ENCODE peak calls at places on chromosomes 11 and 22, in eight cellular contexts. X, K, C, H, Y, A, P and B are unnamed samples.

GRCh38 chr11:126082251-126083109 is 19.8 kb upstream of the CDON start:
- DNase-seq in C (no peak), X (no peak), Y (no peak), P (no peak), H (no peak), A (no peak), K (no peak), B (no peak)

GRCh38 chr22:48940266-48940987 is 887.2 kb downstream of the BRD1 start:
- DNase-seq in C (no peak), K (no peak), X (no peak), P (peak), A (no peak), Y (no peak), H (peak), B (no peak)

GRCh38 chr11:1757861-1758610 is 5.7 kb downstream of the CTSD start:
- DNase-seq in Y (no peak), H (no peak), C (no peak), K (no peak), X (no peak), P (peak), A (peak), B (no peak)

GRCh38 chr11:35943294-35943693 is 568 bp upstream of the LDLRAD3 start:
- DNase-seq in C (no peak), P (no peak), X (no peak), K (no peak), H (no peak), A (no peak), Y (no peak), B (no peak)

GRCh38 chr11:131888230-131888826 is 517.9 kb downstream of the NTM start:
- DNase-seq in H (no peak), C (peak), X (no peak), Y (peak), K (peak), A (no peak), P (no peak), B (peak)

GRCh38 chr11:36469063-36469462 is 41.0 kb downstream of the TRAF6 start:
- DNase-seq in C (no peak), H (no peak), K (no peak), P (no peak), A (no peak), X (peak), Y (no peak), B (peak)

GRCh38 chr22:48188211-48188845 is 1425.9 kb downstream of the TBC1D22A start:
- DNase-seq in Y (no peak), C (no peak), H (no peak), K (no peak), A (no peak), X (peak), P (no peak), B (no peak)

GRCh38 chr11:102012946-102013345 is 34.3 kb upstream of the CFAP300 start:
- DNase-seq in C (no peak), P (no peak), A (no peak), X (no peak), H (no peak), K (no peak), Y (no peak), B (no peak)

GRCh38 chr22:26409705-26410376 is 19.2 kb upstream of the ASPHD2 start:
- DNase-seq in H (no peak), Y (no peak), P (no peak), C (no peak), X (no peak), K (no peak), A (no peak), B (no peak)

GRCh38 chr22:32518848-32519247 is 44.2 kb downstream of the FBXO7 start:
- DNase-seq in X (peak), H (no peak), A (no peak), P (no peak), Y (no peak), K (no peak), C (no peak), B (no peak)

GRCh38 chr11:64745219-64745522 is 1.2 kb upstream of the RASGRP2 start:
- DNase-seq in H (peak), X (no peak), Y (no peak), A (peak), C (no peak), P (peak), K (no peak), B (no peak)

GRCh38 chr11:114202011-114202609 is 94.1 kb upstream of the NNMT start:
- DNase-seq in A (no peak), H (no peak), C (no peak), Y (no peak), K (no peak), P (no peak), X (peak), B (no peak)

GRCh38 chr11:120578591-120579154 is 67.1 kb downstream of the GRIK4 start:
- DNase-seq in Y (no peak), P (no peak), A (no peak), H (no peak), K (no peak), C (no peak), X (no peak), B (no peak)

GRCh38 chr22:23282089-23282501 is 101.8 kb downstream of the BCR start:
- DNase-seq in K (peak), C (peak), Y (peak), P (no peak), H (peak), X (no peak), A (peak), B (peak)

GRCh38 chr11:76972051-76972450 is 62.1 kb upstream of the B3GNT6 start:
- DNase-seq in H (no peak), X (no peak), C (no peak), P (no peak), A (no peak), Y (no peak), K (no peak), B (no peak)

GRCh38 chr11:11628651-11629050 is 6.8 kb upstream of the GALNT18 start:
- DNase-seq in C (no peak), A (no peak), K (no peak), H (no peak), P (no peak), X (no peak), Y (no peak), B (no peak)

GRCh38 chr11:100151944-100152343 is 535.1 kb upstream of the ARHGAP42 start:
- DNase-seq in X (no peak), K (no peak), Y (no peak), P (no peak), C (no peak), A (no peak), H (no peak), B (no peak)

GRCh38 chr11:7688238-7688826 is 15.0 kb upstream of the CYB5R2 start:
- DNase-seq in A (no peak), C (peak), Y (peak), P (no peak), H (no peak), X (peak), K (no peak), B (peak)

GRCh38 chr11:122451911-122452310 is 203.6 kb upstream of the UBASH3B start:
- DNase-seq in Y (no peak), K (no peak), H (no peak), P (no peak), C (no peak), A (no peak), X (no peak), B (no peak)

GRCh38 chr11:27460571-27460970 is 12.0 kb downstream of the LGR4 start:
- DNase-seq in Y (no peak), C (no peak), P (no peak), H (no peak), K (no peak), A (peak), X (no peak), B (no peak)
- TF ChIP-seq CTCF in Y (no peak), C (no peak), P (no peak), H (no peak), K (no peak), A (no peak), X (no peak), B (no peak)

GRCh38 chr22:46671824-46672432 is 51.7 kb downstream of the GRAMD4 start:
- DNase-seq in Y (no peak), A (no peak), K (no peak), C (no peak), P (no peak), X (no peak), H (no peak), B (no peak)

GRCh38 chr22:46673205-46673604 is 53.0 kb downstream of the GRAMD4 start:
- DNase-seq in H (no peak), C (peak), X (no peak), A (no peak), P (no peak), Y (no peak), K (no peak), B (no peak)

GRCh38 chr22:46673677-46674236 is 53.6 kb downstream of the GRAMD4 start:
- DNase-seq in Y (no peak), X (no peak), P (no peak), K (no peak), A (no peak), H (no peak), C (no peak), B (no peak)

GRCh38 chr22:46674367-46674781 is 54.2 kb downstream of the GRAMD4 start:
- DNase-seq in P (peak), H (peak), X (no peak), Y (no peak), K (no peak), A (peak), C (no peak), B (no peak)

GRCh38 chr22:46672731-46673130 is 52.5 kb downstream of the GRAMD4 start:
- DNase-seq in K (no peak), P (no peak), Y (no peak), A (no peak), X (no peak), C (peak), H (no peak), B (no peak)
- H3K4me3 ChIP-seq in K (no peak), P (no peak), Y (no peak), A (no peak), X (no peak), C (no peak), H (no peak), B (no peak)

GRCh38 chr22:17873116-17873515 is 98.8 kb upstream of the BID start:
- DNase-seq in C (no peak), A (no peak), Y (no peak), H (no peak), P (no peak), X (no peak), K (no peak), B (no peak)
- TF ChIP-seq CTCF in C (no peak), A (no peak), Y (no peak), H (no peak), P (no peak), X (no peak), K (no peak), B (no peak)

DNA sequence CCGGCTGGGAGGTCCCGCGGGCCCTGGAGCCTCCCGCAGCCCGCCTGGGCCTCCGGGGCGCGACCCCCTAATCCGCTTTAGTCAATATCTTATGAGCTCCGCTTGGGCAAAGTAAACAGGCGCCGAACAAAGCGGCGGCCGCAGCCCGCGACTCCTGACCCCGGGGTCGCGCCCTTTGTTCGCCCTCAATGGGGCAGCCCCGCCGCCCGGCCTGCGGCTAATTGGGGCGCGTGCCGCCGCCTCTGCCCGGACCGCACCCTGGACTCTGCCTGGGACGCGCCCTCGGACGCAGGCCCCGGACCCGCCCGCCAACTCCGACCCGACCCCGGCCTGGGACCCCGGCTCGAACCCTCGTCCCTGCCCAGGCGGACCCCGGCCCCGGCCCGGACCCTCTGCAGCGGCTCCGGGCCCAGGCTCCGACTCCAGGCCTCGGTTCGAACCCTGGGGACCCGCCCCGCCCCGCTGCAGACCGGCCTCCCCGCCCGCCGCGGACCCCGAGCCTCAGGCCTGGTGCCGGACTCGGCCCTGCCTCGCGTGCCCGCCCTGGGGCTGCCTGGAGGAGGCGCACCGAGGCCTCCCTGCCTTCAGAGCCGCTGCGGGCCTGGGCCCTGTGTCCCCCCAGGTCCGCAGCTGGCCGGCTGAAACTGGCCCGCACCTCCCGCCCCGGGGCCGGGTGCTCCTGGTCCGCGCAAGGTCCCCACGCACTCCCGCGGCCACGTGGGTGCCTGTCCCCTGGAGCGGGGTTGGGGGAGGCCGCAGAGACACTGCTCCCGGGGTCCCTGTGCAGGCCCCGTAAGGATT is 84.7 kb upstream of the WNT7B start:
- DNase-seq in C (no peak), P (no peak), A (no peak), H (no peak), Y (no peak), X (no peak), K (no peak), B (no peak)
- H3K4me3 ChIP-seq in C (no peak), P (no peak), A (no peak), H (no peak), Y (no peak), X (no peak), K (no peak), B (no peak)

DNA sequence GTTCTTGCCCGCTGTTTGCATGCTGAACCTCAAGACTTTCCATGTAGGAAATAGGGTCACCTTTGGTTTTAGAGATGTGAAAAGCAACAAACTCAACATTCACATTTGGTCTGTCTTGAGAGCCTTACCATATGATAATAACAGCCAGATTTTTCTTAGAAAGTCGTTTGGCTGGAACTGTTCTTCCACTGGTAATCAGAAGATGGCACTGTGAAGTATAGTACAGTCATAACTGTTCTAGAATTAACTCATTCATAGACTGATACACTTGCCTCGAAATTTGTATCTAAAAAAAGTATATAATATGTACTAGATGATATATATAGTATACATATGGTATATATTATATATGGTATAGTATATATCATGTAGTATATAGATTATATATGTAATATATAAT is 12.3 kb downstream of the LUZP2 start:
- DNase-seq in X (no peak), H (no peak), A (no peak), Y (peak), C (no peak), P (no peak), K (no peak), B (peak)
- TF ChIP-seq CTCF in X (no peak), H (no peak), A (no peak), Y (peak), C (no peak), P (no peak), K (no peak), B (peak)

GRCh38 chr11:5369793-5370192 is 13.8 kb upstream of the OR51M1 start:
- DNase-seq in A (no peak), C (peak), K (no peak), X (no peak), H (no peak), P (no peak), Y (peak), B (peak)

GRCh38 chr11:5364214-5364613 is 12.9 kb downstream of the OR51B6 start:
- DNase-seq in Y (peak), C (peak), H (no peak), K (no peak), A (no peak), P (no peak), X (no peak), B (peak)

GRCh38 chr11:5367461-5368074 is 16.0 kb upstream of the OR51M1 start:
- DNase-seq in K (no peak), X (no peak), H (no peak), Y (peak), P (no peak), A (no peak), C (peak), B (peak)

GRCh38 chr11:5366856-5367255 is 15.5 kb downstream of the OR51B6 start:
- DNase-seq in X (no peak), K (no peak), Y (peak), A (no peak), H (no peak), P (no peak), C (peak), B (peak)

GRCh38 chr11:5368502-5369043 is 15.0 kb upstream of the OR51M1 start:
- DNase-seq in X (no peak), H (no peak), C (no peak), P (no peak), K (no peak), Y (no peak), A (no peak), B (no peak)
- H3K4me3 ChIP-seq in X (no peak), H (no peak), C (no peak), P (no peak), K (no peak), Y (no peak), A (no peak), B (no peak)

DNA sequence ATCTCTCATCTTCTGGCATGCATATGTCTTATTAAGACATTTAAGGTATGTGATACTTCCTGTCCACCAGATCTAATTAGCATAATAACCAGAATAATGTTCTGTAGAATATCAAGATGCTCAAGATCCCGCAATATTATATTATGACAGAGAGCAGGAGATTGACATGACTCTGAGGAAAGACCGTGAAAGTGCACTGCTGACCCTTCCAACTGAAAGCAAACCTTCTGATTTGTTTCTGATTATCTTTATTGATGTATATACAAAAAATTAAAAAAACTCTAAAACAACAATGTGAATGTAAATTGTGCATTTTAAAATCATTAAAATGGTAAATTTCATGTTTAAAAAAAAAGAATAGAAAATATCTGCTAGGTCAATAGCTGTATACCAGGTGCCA is 184.4 kb upstream of the TMEM45B start:
- DNase-seq in K (no peak), P (no peak), X (no peak), H (no peak), C (no peak), A (no peak), Y (no peak), B (no peak)
- TF ChIP-seq CTCF in K (no peak), P (no peak), X (no peak), H (no peak), C (no peak), A (no peak), Y (no peak), B (no peak)

GRCh38 chr11:117199916-117200812 is 994 bp downstream of the TAGLN start:
- DNase-seq in A (no peak), H (no peak), X (no peak), K (no peak), P (no peak), Y (no peak), C (no peak), B (no peak)

GRCh38 chr11:117198613-117199012 is 557 bp upstream of the TAGLN start:
- DNase-seq in Y (no peak), X (no peak), C (no peak), A (no peak), P (no peak), K (no peak), H (no peak), B (no peak)

GRCh38 chr11:117200813-117201515 is 1.8 kb downstream of the TAGLN start:
- DNase-seq in A (no peak), K (no peak), P (no peak), C (no peak), Y (peak), X (no peak), H (no peak), B (peak)

GRCh38 chr11:117197516-117198456 is 1.4 kb upstream of the TAGLN start:
- DNase-seq in P (no peak), H (no peak), C (no peak), K (no peak), X (peak), Y (peak), A (no peak), B (peak)

DNA sequence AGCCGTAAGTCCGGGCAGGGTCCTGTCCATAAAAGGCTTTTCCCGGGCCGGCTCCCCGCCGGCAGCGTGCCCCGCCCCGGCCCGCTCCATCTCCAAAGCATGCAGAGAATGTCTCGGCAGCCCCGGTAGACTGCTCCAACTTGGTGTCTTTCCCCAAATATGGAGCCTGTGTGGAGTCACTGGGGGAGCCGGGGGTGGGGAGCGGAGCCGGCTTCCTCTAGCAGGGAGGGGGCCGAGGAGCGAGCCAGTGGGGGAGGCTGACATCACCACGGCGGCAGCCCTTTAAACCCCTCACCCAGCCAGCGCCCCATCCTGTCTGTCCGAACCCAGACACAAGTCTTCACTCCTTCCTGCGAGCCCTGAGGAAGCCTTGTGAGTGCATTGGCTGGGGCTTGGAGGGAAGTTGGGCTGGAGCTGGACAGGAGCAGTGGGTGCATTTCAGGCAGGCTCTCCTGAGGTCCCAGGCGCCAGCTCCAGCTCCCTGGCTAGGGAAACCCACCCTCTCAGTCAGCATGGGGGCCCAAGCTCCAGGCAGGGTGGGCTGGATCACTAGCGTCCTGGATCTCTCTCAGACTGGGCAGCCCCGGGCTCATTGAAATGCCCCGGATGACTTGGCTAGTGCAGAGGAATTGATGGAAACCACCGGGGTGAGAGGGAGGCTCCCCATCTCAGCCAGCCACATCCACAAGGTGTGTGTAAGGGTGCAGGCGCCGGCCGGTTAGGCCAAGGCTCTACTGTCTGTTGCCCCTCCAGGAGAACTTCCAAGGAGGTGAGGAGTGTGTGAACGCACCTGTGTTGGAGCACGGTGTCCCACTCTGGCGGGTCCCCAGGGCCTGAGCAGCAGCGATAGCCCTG is at the start of gene TAGLN:
- DNase-seq in Y (peak), A (peak), X (no peak), H (peak), C (peak), K (peak), P (no peak), B (peak)
- H3K4me3 ChIP-seq in Y (peak), A (no peak), X (no peak), H (peak), C (peak), K (peak), P (no peak), B (peak)